ENCODE peak calls at places on chromosomes 12 and 14, in five cellular contexts. Y is ovary, K is mesenchymal stem cell, C is A673, D is A549. U is an unnamed sample.

GRCh38 chr14:51884086-51884927 is 23.9 kb downstream of the GNG2 start:
- DNase-seq in Y (no peak), K (peak; percentile 86), C (peak; percentile 10), D (no peak), U (peak; percentile 82)

GRCh38 chr12:51415931-51416330 is 8.7 kb upstream of the SLC4A8 start:
- DNase-seq in Y (no peak), K (no peak), C (no peak), D (no peak), U (no peak)

GRCh38 chr12:69240625-69240984 is 1.2 kb downstream of the CPSF6 start:
- DNase-seq in Y (no peak), K (peak; percentile 14), C (no peak), D (peak; percentile 13), U (no peak)

GRCh38 chr14:75459099-75459741 is 31.4 kb downstream of the JDP2 start:
- DNase-seq in Y (no peak), K (no peak), C (no peak), D (no peak), U (no peak)

GRCh38 chr14:86625637-86626036 is 1095.7 kb downstream of the FLRT2 start:
- DNase-seq in Y (no peak), K (no peak), C (no peak), D (no peak), U (no peak)

GRCh38 chr12:120720234-120720968 is 5.2 kb upstream of the ACADS start:
- DNase-seq in Y (no peak), K (peak; percentile 65), C (no peak), D (no peak), U (peak; percentile 56)

GRCh38 chr12:18250313-18250916 is 10.9 kb upstream of the PIK3C2G start:
- DNase-seq in Y (no peak), K (peak; percentile 71), C (peak; percentile 79), D (peak; percentile 18), U (peak; percentile 51)

GRCh38 chr12:113874326-113874725 is 91.8 kb downstream of the RBM19 start:
- DNase-seq in Y (no peak), K (no peak), C (no peak), D (no peak), U (no peak)

GRCh38 chr12:104591272-104591940 is 134.7 kb downstream of the CHST11 start:
- DNase-seq in Y (no peak), K (no peak), C (no peak), D (no peak), U (no peak)

GRCh38 chr12:120709976-120710804 is at the start of gene UNC119B:
- DNase-seq in Y (peak; percentile 81), K (peak; percentile 54), C (peak; percentile 80), D (peak; percentile 79), U (peak; percentile 22)

GRCh38 chr14:20413785-20414117 is 450 bp upstream of the TEP1 start:
- DNase-seq in Y (no peak), K (no peak), C (peak; percentile 18), D (no peak), U (no peak)

GRCh38 chr14:73168274-73168673 is 32.0 kb downstream of the PSEN1 start:
- DNase-seq in Y (no peak), K (no peak), C (no peak), D (no peak), U (no peak)

GRCh38 chr14:64209428-64210165 is 84.6 kb downstream of the ESR2 start:
- DNase-seq in Y (peak; percentile 79), K (peak; percentile 37), C (no peak), D (no peak), U (no peak)

GRCh38 chr14:51636109-51636508 is 15.6 kb upstream of the FRMD6 start:
- DNase-seq in Y (no peak), K (no peak), C (no peak), D (no peak), U (no peak)

GRCh38 chr12:65895759-65896656 is 71.7 kb downstream of the HMGA2 start:
- DNase-seq in Y (no peak), K (peak; percentile 40), C (no peak), D (no peak), U (no peak)

GRCh38 chr12:65894127-65894526 is 69.8 kb downstream of the HMGA2 start:
- DNase-seq in Y (no peak), K (peak; percentile 62), C (no peak), D (no peak), U (no peak)

GRCh38 chr12:65896743-65897142 is 72.5 kb downstream of the HMGA2 start:
- DNase-seq in Y (no peak), K (no peak), C (no peak), D (no peak), U (no peak)

GRCh38 chr12:65894624-65895023 is 70.3 kb downstream of the HMGA2 start:
- DNase-seq in Y (no peak), K (no peak), C (no peak), D (no peak), U (no peak)

DNA sequence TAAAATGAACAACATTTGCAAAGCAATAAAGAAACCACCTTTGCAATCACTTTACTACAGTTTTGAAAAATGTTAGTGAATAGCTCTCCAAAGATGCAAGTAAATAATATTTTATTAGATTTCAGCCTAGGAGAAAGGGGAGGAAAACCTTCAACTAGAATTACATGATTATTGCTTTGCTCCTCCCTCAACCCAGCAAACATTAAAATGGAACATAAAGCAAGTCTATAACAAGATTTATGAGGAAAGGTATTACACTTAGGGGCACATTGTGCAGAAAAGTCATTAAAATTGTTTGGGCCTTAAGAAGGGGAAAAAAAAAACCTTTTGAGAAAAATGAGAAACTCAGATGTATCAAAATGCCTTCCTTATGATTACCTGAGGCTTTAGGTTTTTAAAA is 70.7 kb downstream of the HMGA2 start:
- DNase-seq in Y (no peak), K (no peak), C (no peak), D (no peak), U (no peak)
- H3K4me3 ChIP-seq in Y (no peak overlapping the region), K (no peak overlapping the region), C (no peak overlapping the region), D (no peak overlapping the region), U (no peak overlapping the region)

DNA sequence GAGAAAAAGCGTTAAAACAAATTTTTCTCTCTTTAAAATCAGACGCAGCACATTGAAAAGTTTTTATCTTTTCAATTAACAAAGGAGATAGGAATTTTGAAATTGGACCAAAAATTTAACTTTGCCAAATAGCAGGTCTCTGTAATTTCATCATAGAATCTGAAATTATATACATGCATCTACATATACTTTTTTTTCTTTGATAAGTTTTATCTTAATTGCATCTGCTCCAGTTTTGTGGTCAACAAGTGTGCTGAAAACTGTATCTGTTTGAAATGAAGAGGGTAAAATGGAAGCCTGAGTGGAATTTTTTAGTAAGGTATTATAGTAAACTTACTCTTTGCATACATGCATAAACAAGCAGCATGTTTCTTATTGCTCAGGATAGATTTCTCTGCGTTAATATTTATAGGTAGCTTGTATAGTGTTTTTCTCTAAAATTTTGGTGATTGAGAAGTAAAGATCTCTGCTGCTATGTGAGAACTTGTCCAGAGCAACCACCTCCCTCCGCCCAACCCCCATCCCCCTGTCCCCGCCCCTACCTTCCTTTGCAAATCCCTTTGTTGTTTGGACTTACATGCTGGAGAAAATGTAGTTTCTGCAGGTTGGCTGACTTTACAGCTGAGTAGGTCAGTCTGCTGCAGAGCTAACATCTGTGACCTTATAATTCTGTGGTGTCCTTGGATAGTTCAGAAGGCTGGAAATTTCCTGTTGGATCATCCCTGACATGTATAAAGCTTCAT is 64.6 kb downstream of the VRK1 start:
- DNase-seq in Y (no peak), K (no peak), C (no peak), D (no peak), U (no peak)
- H3K4me3 ChIP-seq in Y (no peak overlapping the region), K (no peak overlapping the region), C (no peak overlapping the region), D (no peak overlapping the region), U (no peak overlapping the region)

GRCh38 chr12:54258286-54258685 is 21.6 kb downstream of the CBX5 start:
- DNase-seq in Y (no peak), K (peak; percentile 45), C (peak; percentile 61), D (no peak), U (peak; percentile 34)
- H3K4me3 ChIP-seq in Y (no peak overlapping the region), K (no peak overlapping the region), C (peak overlapping the region; percentile 50), D (peak overlapping the region; percentile 34), U (no peak overlapping the region)

GRCh38 chr12:102484732-102485069 is 4.3 kb upstream of the IGF1 start:
- DNase-seq in Y (no peak), K (no peak), C (no peak), D (no peak), U (no peak)
- H3K4me3 ChIP-seq in Y (no peak overlapping the region), K (no peak overlapping the region), C (no peak overlapping the region), D (no peak overlapping the region), U (no peak overlapping the region)

GRCh38 chr12:124862768-124863408 is 776 bp downstream of the SCARB1 start:
- DNase-seq in Y (no peak), K (peak; percentile 46), C (peak; percentile 41), D (peak; percentile 47), U (peak; percentile 29)

GRCh38 chr12:124864326-124864752 is 675 bp upstream of the SCARB1 start:
- DNase-seq in Y (peak; percentile 56), K (no peak), C (no peak), D (no peak), U (no peak)

GRCh38 chr12:124861898-124862676 is 1.6 kb downstream of the SCARB1 start:
- DNase-seq in Y (no peak), K (no peak), C (no peak), D (no peak), U (no peak)

GRCh38 chr12:124863409-124864325 is at the start of gene SCARB1:
- DNase-seq in Y (peak; percentile 90), K (peak; percentile 73), C (peak; percentile 87), D (peak; percentile 85), U (peak; percentile 67)

DNA sequence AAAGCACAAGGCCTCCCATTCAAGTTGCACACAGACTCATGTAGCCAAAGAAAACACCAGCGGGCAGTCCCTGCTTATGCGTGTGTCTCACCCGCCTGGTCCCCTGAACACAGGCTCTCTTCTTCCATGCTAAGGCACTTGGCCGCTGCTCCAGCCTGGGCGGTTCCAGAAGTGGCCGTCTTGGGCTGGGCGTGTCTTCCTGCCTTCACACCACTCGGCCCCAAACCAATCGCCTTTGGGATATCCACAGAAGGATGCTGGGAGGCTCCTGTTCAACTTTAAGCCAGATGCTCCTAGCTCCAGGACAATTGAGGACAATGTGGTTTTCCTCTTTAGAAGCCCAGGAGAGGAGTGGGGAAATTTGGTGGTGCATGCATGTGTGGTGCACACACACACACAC is 2.2 kb downstream of the SCARB1 start:
- DNase-seq in Y (peak; percentile 75), K (no peak), C (peak; percentile 47), D (no peak), U (peak; percentile 72)
- H3K4me3 ChIP-seq in Y (no peak overlapping the region), K (no peak overlapping the region), C (no peak overlapping the region), D (no peak overlapping the region), U (no peak overlapping the region)

GRCh38 chr14:95337052-95337595 is 17.4 kb upstream of the CLMN start:
- DNase-seq in Y (no peak), K (no peak), C (no peak), D (no peak), U (no peak)
- H3K4me3 ChIP-seq in Y (no peak overlapping the region), K (no peak overlapping the region), C (no peak overlapping the region), D (no peak overlapping the region), U (no peak overlapping the region)

U was measured in brain microvascular endothelial cell.